ENCODE peak calls at places on chromosome 6, in eight cellular contexts. One of them, this sample, is unnamed.

GRCh38 chr6:55578537-55579363 is at the start of gene HMGCLL1:
- DNase-seq in foreskin fibroblast: peak; percentile 2
- DNase-seq in fibroblast of lung: peak; percentile 15
- DNase-seq in hepatocyte: peak; percentile 78
- DNase-seq in iPS DF 6.9: peak; percentile 57
- DNase-seq in fibroblast of pulmonary artery: no peak
- DNase-seq in tibial nerve: no peak
- DNase-seq in adipocyte: peak; percentile 25
- DNase-seq in this sample: peak; percentile 34

GRCh38 chr6:87742106-87742505 is 40.1 kb upstream of the AKIRIN2 start:
- DNase-seq in foreskin fibroblast: no peak
- DNase-seq in fibroblast of lung: no peak
- DNase-seq in hepatocyte: no peak
- DNase-seq in iPS DF 6.9: no peak
- DNase-seq in fibroblast of pulmonary artery: no peak
- DNase-seq in tibial nerve: no peak
- DNase-seq in adipocyte: no peak
- DNase-seq in this sample: no peak

GRCh38 chr6:67493682-67494081 is 1141.4 kb upstream of the ADGRB3 start:
- DNase-seq in foreskin fibroblast: no peak
- DNase-seq in fibroblast of lung: no peak
- DNase-seq in hepatocyte: no peak
- DNase-seq in iPS DF 6.9: no peak
- DNase-seq in fibroblast of pulmonary artery: no peak
- DNase-seq in tibial nerve: no peak
- DNase-seq in adipocyte: no peak
- DNase-seq in this sample: no peak

GRCh38 chr6:85250586-85251216 is 199.2 kb upstream of the NT5E start:
- DNase-seq in foreskin fibroblast: peak; percentile 33
- DNase-seq in fibroblast of lung: no peak
- DNase-seq in hepatocyte: no peak
- DNase-seq in iPS DF 6.9: no peak
- DNase-seq in fibroblast of pulmonary artery: peak; percentile 82
- DNase-seq in tibial nerve: no peak
- DNase-seq in adipocyte: peak; percentile 6
- DNase-seq in this sample: peak; percentile 9

GRCh38 chr6:41132254-41132653 is 21.9 kb downstream of the TREML1 start:
- DNase-seq in foreskin fibroblast: no peak
- DNase-seq in fibroblast of lung: no peak
- DNase-seq in hepatocyte: no peak
- DNase-seq in iPS DF 6.9: no peak
- DNase-seq in fibroblast of pulmonary artery: no peak
- DNase-seq in tibial nerve: no peak
- DNase-seq in adipocyte: no peak
- DNase-seq in this sample: peak; percentile 34

GRCh38 chr6:134979142-134979541 is 29.2 kb upstream of the ALDH8A1 start:
- DNase-seq in foreskin fibroblast: no peak
- DNase-seq in fibroblast of lung: no peak
- DNase-seq in hepatocyte: no peak
- DNase-seq in iPS DF 6.9: no peak
- DNase-seq in fibroblast of pulmonary artery: no peak
- DNase-seq in tibial nerve: no peak
- DNase-seq in adipocyte: no peak
- DNase-seq in this sample: no peak

GRCh38 chr6:30881392-30881986 is 2.8 kb upstream of the DDR1 start:
- DNase-seq in foreskin fibroblast: no peak
- DNase-seq in fibroblast of lung: no peak
- DNase-seq in hepatocyte: no peak
- DNase-seq in iPS DF 6.9: no peak
- DNase-seq in fibroblast of pulmonary artery: no peak
- DNase-seq in tibial nerve: no peak
- DNase-seq in adipocyte: peak; percentile 22
- DNase-seq in this sample: no peak

GRCh38 chr6:95091823-95092436 is 485.4 kb upstream of the MANEA start:
- DNase-seq in foreskin fibroblast: no peak
- DNase-seq in fibroblast of lung: peak; percentile 58
- DNase-seq in hepatocyte: peak; percentile 65
- DNase-seq in iPS DF 6.9: peak; percentile 9
- DNase-seq in fibroblast of pulmonary artery: peak; percentile 72
- DNase-seq in tibial nerve: no peak
- DNase-seq in adipocyte: peak; percentile 73
- DNase-seq in this sample: peak; percentile 76

GRCh38 chr6:90298459-90299053 is 1.9 kb upstream of the BACH2 start:
- DNase-seq in foreskin fibroblast: no peak
- DNase-seq in fibroblast of lung: no peak
- DNase-seq in hepatocyte: no peak
- DNase-seq in iPS DF 6.9: no peak
- DNase-seq in fibroblast of pulmonary artery: no peak
- DNase-seq in tibial nerve: no peak
- DNase-seq in adipocyte: no peak
- DNase-seq in this sample: no peak

GRCh38 chr6:90296346-90297123 is at the start of gene BACH2:
- DNase-seq in foreskin fibroblast: peak; percentile 73
- DNase-seq in fibroblast of lung: peak; percentile 92
- DNase-seq in hepatocyte: peak; percentile 97
- DNase-seq in iPS DF 6.9: peak; percentile 76
- DNase-seq in fibroblast of pulmonary artery: peak; percentile 85
- DNase-seq in tibial nerve: peak; percentile 87
- DNase-seq in adipocyte: peak; percentile 85
- DNase-seq in this sample: peak; percentile 96

GRCh38 chr6:90295854-90296345 is 743 bp downstream of the BACH2 start:
- DNase-seq in foreskin fibroblast: peak; percentile 50
- DNase-seq in fibroblast of lung: peak; percentile 79
- DNase-seq in hepatocyte: peak; percentile 80
- DNase-seq in iPS DF 6.9: no peak
- DNase-seq in fibroblast of pulmonary artery: peak; percentile 64
- DNase-seq in tibial nerve: peak; percentile 57
- DNase-seq in adipocyte: peak; percentile 65
- DNase-seq in this sample: peak; percentile 83

GRCh38 chr6:90297866-90298381 is 1.3 kb upstream of the BACH2 start:
- DNase-seq in foreskin fibroblast: no peak
- DNase-seq in fibroblast of lung: no peak
- DNase-seq in hepatocyte: no peak
- DNase-seq in iPS DF 6.9: no peak
- DNase-seq in fibroblast of pulmonary artery: no peak
- DNase-seq in tibial nerve: no peak
- DNase-seq in adipocyte: no peak
- DNase-seq in this sample: no peak

GRCh38 chr6:90297124-90297865 is 652 bp upstream of the BACH2 start:
- DNase-seq in foreskin fibroblast: no peak
- DNase-seq in fibroblast of lung: no peak
- DNase-seq in hepatocyte: no peak
- DNase-seq in iPS DF 6.9: no peak
- DNase-seq in fibroblast of pulmonary artery: no peak
- DNase-seq in tibial nerve: no peak
- DNase-seq in adipocyte: no peak
- DNase-seq in this sample: no peak
- H3K4me3 ChIP-seq in foreskin fibroblast: peak overlapping the region; percentile 45
- H3K4me3 ChIP-seq in fibroblast of lung: peak overlapping the region; percentile 43
- H3K4me3 ChIP-seq in hepatocyte: peak overlapping the region; percentile 25
- H3K4me3 ChIP-seq in iPS DF 6.9: peak overlapping the region; percentile 62
- H3K4me3 ChIP-seq in fibroblast of pulmonary artery: peak overlapping the region; percentile 56
- H3K4me3 ChIP-seq in tibial nerve: peak overlapping the region; percentile 92
- H3K4me3 ChIP-seq in adipocyte: peak overlapping the region; percentile 67
- H3K4me3 ChIP-seq in this sample: peak overlapping the region; percentile 24

DNA sequence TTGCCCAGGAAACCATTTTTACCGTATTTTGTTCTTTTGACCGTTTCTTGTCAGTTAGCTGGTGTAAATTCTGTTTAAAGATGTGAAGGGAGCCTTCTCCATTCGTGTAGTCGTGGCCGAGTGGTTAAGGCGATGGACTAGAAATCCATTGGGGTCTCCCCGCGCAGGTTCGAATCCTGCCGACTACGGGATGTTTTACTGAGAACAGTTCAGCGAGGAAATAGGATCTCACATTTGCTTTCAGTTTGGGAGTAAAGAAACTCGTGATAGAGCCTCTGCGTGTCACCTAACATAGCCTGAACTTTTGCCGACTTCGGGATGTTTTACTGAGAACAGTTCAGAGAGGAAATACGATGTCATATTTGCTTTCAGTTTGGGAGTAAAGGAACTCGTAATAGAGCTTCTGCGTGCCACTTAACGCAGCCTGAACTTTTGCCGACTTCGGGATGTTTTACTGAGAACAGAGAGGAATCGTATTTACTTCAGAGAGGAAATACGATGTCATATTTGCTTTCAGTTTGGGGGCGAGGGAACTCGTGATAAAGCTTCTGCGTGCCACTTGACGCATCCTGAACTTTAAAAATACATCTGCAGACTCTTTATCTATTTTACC is 5.9 kb upstream of the ZNF184 start:
- DNase-seq in foreskin fibroblast: peak; percentile 81
- DNase-seq in fibroblast of lung: peak; percentile 89
- DNase-seq in hepatocyte: peak; percentile 91
- DNase-seq in iPS DF 6.9: no peak
- DNase-seq in fibroblast of pulmonary artery: peak; percentile 92
- DNase-seq in tibial nerve: peak; percentile 93
- DNase-seq in adipocyte: peak; percentile 94
- DNase-seq in this sample: peak; percentile 81
- H3K4me3 ChIP-seq in foreskin fibroblast: peak overlapping the region; percentile 58
- H3K4me3 ChIP-seq in fibroblast of lung: peak overlapping the region; percentile 95
- H3K4me3 ChIP-seq in hepatocyte: peak overlapping the region; percentile 82
- H3K4me3 ChIP-seq in iPS DF 6.9: peak overlapping the region; percentile 91
- H3K4me3 ChIP-seq in fibroblast of pulmonary artery: peak overlapping the region; percentile 89
- H3K4me3 ChIP-seq in tibial nerve: peak overlapping the region; percentile 74
- H3K4me3 ChIP-seq in adipocyte: peak overlapping the region; percentile 98
- H3K4me3 ChIP-seq in this sample: peak overlapping the region; percentile 57

DNA sequence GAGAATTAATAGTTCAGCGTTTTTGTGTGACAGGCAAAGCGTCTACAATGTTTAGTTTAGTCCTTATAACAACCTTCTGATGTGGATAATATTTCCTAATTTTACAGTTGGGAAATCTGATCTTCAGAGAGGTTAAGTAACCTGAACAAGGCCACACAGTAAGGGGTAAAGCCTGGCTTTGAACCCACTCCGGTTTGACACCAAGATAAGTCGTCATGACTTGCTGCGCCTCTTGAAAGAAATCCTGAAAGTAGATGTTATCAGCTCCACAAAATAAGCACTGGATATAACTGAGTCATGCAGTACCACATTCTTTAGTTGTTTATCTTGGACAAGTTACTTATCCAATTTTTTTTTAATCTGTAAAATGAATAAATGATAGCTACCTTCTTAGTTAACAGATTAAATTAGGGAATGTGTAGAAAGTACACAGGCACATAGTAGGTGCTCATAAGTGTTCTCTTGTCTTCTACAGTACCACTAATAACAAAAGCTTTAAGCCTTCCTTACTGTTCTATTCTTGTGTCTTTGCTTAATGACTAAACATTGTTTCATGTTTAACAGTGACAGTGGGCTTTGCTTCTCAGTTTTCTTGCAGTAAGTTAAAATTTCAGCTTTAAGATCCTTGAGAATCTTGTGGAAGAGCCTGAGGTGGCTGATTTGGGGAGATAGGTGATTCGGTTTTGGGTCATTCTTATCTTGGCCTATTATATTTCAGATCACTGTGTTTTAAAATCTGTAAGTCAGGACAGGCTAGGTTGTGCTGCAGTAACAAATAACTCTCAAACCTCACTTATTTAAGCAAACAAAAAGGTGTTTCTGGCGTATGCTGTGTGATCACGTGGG is 2.1 kb downstream of the HIVEP1 start:
- DNase-seq in foreskin fibroblast: peak; percentile 62
- DNase-seq in fibroblast of lung: peak; percentile 94
- DNase-seq in hepatocyte: no peak
- DNase-seq in iPS DF 6.9: no peak
- DNase-seq in fibroblast of pulmonary artery: peak; percentile 76
- DNase-seq in tibial nerve: no peak
- DNase-seq in adipocyte: peak; percentile 64
- DNase-seq in this sample: peak; percentile 63
- H3K4me3 ChIP-seq in foreskin fibroblast: peak overlapping the region; percentile 78
- H3K4me3 ChIP-seq in fibroblast of lung: peak overlapping the region; percentile 80
- H3K4me3 ChIP-seq in hepatocyte: peak overlapping the region; percentile 86
- H3K4me3 ChIP-seq in iPS DF 6.9: no peak overlapping the region
- H3K4me3 ChIP-seq in fibroblast of pulmonary artery: peak overlapping the region; percentile 87
- H3K4me3 ChIP-seq in tibial nerve: no peak overlapping the region
- H3K4me3 ChIP-seq in adipocyte: peak overlapping the region; percentile 83
- H3K4me3 ChIP-seq in this sample: no peak overlapping the region

DNA sequence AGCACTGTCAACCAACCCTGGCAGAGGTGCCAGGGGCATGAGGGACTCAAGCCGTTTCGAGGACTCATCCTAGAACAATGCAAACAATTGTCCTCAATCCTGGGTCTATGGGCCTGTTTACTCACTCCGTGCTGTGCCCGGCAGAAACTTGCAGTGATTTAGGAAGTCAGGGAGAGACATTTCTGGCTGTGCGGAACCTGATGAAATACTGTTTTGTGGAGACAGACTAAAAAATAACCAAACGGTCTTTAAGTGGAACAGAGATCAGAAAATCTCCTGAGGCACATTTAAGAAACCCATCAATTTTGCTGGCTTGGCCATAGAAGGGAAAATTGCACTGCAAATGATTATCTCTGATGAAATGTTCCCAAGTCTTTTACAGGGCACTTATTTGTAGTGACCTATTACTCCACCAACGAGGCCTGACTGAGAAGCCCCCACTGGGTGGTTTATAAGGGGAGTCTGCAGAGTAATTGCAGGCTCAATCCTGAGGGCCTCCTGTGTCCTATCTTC is 79.8 kb upstream of the KCNK16 start:
- DNase-seq in foreskin fibroblast: peak; percentile 78
- DNase-seq in fibroblast of lung: no peak
- DNase-seq in hepatocyte: no peak
- DNase-seq in iPS DF 6.9: no peak
- DNase-seq in fibroblast of pulmonary artery: no peak
- DNase-seq in tibial nerve: no peak
- DNase-seq in adipocyte: peak; percentile 55
- DNase-seq in this sample: peak; percentile 38
- H3K4me3 ChIP-seq in foreskin fibroblast: no peak overlapping the region
- H3K4me3 ChIP-seq in fibroblast of lung: no peak overlapping the region
- H3K4me3 ChIP-seq in hepatocyte: no peak overlapping the region
- H3K4me3 ChIP-seq in iPS DF 6.9: no peak overlapping the region
- H3K4me3 ChIP-seq in fibroblast of pulmonary artery: no peak overlapping the region
- H3K4me3 ChIP-seq in tibial nerve: no peak overlapping the region
- H3K4me3 ChIP-seq in adipocyte: peak overlapping the region; percentile 7
- H3K4me3 ChIP-seq in this sample: no peak overlapping the region

DNA sequence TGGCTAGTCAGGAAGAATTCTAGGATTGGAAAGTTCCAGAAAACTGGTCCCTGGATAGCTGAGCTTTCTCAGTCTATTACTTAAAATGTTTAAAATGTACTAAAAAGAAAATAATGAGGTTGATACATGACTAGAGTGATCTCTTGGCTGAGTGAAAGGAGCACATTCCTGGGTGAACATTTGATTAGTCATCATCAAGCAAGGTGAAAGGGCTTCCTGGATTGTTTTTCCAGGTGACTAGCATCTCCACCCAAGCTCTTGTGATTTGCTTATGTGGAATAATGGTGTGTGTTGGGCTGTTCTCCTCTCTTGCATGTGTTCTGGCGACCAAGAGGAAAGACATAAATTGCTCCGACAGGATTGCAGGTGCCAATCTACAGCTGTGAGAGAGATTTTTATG is 42.9 kb downstream of the PKIB start:
- DNase-seq in foreskin fibroblast: peak; percentile 0
- DNase-seq in fibroblast of lung: peak; percentile 96
- DNase-seq in hepatocyte: peak; percentile 25
- DNase-seq in iPS DF 6.9: no peak
- DNase-seq in fibroblast of pulmonary artery: no peak
- DNase-seq in tibial nerve: no peak
- DNase-seq in adipocyte: no peak
- DNase-seq in this sample: peak; percentile 91
- H3K4me3 ChIP-seq in foreskin fibroblast: no peak overlapping the region
- H3K4me3 ChIP-seq in fibroblast of lung: no peak overlapping the region
- H3K4me3 ChIP-seq in hepatocyte: no peak overlapping the region
- H3K4me3 ChIP-seq in iPS DF 6.9: no peak overlapping the region
- H3K4me3 ChIP-seq in fibroblast of pulmonary artery: no peak overlapping the region
- H3K4me3 ChIP-seq in tibial nerve: no peak overlapping the region
- H3K4me3 ChIP-seq in adipocyte: no peak overlapping the region
- H3K4me3 ChIP-seq in this sample: no peak overlapping the region

GRCh38 chr6:33344771-33345697 is 27.5 kb upstream of the ZBTB22 start:
- DNase-seq in foreskin fibroblast: peak; percentile 50
- DNase-seq in fibroblast of lung: peak; percentile 93
- DNase-seq in hepatocyte: peak; percentile 91
- DNase-seq in iPS DF 6.9: no peak
- DNase-seq in fibroblast of pulmonary artery: peak; percentile 83
- DNase-seq in tibial nerve: peak; percentile 33
- DNase-seq in adipocyte: peak; percentile 86
- DNase-seq in this sample: peak; percentile 79
- H3K4me3 ChIP-seq in foreskin fibroblast: no peak overlapping the region
- H3K4me3 ChIP-seq in fibroblast of lung: no peak overlapping the region
- H3K4me3 ChIP-seq in hepatocyte: no peak overlapping the region
- H3K4me3 ChIP-seq in iPS DF 6.9: no peak overlapping the region
- H3K4me3 ChIP-seq in fibroblast of pulmonary artery: no peak overlapping the region
- H3K4me3 ChIP-seq in tibial nerve: peak overlapping the region; percentile 9
- H3K4me3 ChIP-seq in adipocyte: no peak overlapping the region
- H3K4me3 ChIP-seq in this sample: no peak overlapping the region

This sample was measured in epithelial cell of esophagus.